ENCODE peak calls at places on chromosomes 16 and 17, in six cellular contexts. One of them, this sample, is unnamed.
A peak's percentile ranks its signal among the peaks of the same experiment; 100 is the strongest.

GRCh38 chr17:40318835-40319332 is 9.9 kb downstream of the RARA start:
- DNase-seq in astrocyte of the spinal cord: no peak
- DNase-seq in AG10803: peak; percentile 38
- DNase-seq in suprapubic skin: peak; percentile 76
- DNase-seq in thoracic aorta: no peak
- DNase-seq in endodermal cell: peak; percentile 59
- DNase-seq in this sample: no peak

GRCh38 chr17:3826191-3826590 is 19.9 kb downstream of the NCBP3 start:
- DNase-seq in astrocyte of the spinal cord: no peak
- DNase-seq in AG10803: no peak
- DNase-seq in suprapubic skin: no peak
- DNase-seq in thoracic aorta: no peak
- DNase-seq in endodermal cell: no peak
- DNase-seq in this sample: no peak

GRCh38 chr16:68416057-68417046 is 32.0 kb downstream of the SMPD3 start:
- DNase-seq in astrocyte of the spinal cord: no peak
- DNase-seq in AG10803: no peak
- DNase-seq in suprapubic skin: no peak
- DNase-seq in thoracic aorta: no peak
- DNase-seq in endodermal cell: no peak
- DNase-seq in this sample: no peak

GRCh38 chr16:58755989-58756649 is 22.0 kb upstream of the GOT2 start:
- DNase-seq in astrocyte of the spinal cord: peak; percentile 69
- DNase-seq in AG10803: peak; percentile 64
- DNase-seq in suprapubic skin: peak; percentile 85
- DNase-seq in thoracic aorta: peak; percentile 19
- DNase-seq in endodermal cell: peak; percentile 91
- DNase-seq in this sample: no peak

GRCh38 chr17:13182854-13183253 is 165.0 kb upstream of the ELAC2 start:
- DNase-seq in astrocyte of the spinal cord: no peak
- DNase-seq in AG10803: no peak
- DNase-seq in suprapubic skin: no peak
- DNase-seq in thoracic aorta: no peak
- DNase-seq in endodermal cell: peak; percentile 73
- DNase-seq in this sample: no peak

GRCh38 chr17:72413077-72414031 is 292.5 kb downstream of the SOX9 start:
- DNase-seq in astrocyte of the spinal cord: no peak
- DNase-seq in AG10803: no peak
- DNase-seq in suprapubic skin: no peak
- DNase-seq in thoracic aorta: no peak
- DNase-seq in endodermal cell: no peak
- DNase-seq in this sample: no peak

GRCh38 chr16:57504001-57504400 is 17.7 kb upstream of the DOK4 start:
- DNase-seq in astrocyte of the spinal cord: no peak
- DNase-seq in AG10803: no peak
- DNase-seq in suprapubic skin: no peak
- DNase-seq in thoracic aorta: no peak
- DNase-seq in endodermal cell: no peak
- DNase-seq in this sample: no peak

GRCh38 chr16:24701521-24701951 is 27.9 kb upstream of the TNRC6A start:
- DNase-seq in astrocyte of the spinal cord: peak; percentile 39
- DNase-seq in AG10803: peak; percentile 68
- DNase-seq in suprapubic skin: no peak
- DNase-seq in thoracic aorta: no peak
- DNase-seq in endodermal cell: no peak
- DNase-seq in this sample: no peak

GRCh38 chr17:57551321-57552079 is 193.6 kb downstream of the CCDC182 start:
- DNase-seq in astrocyte of the spinal cord: no peak
- DNase-seq in AG10803: no peak
- DNase-seq in suprapubic skin: no peak
- DNase-seq in thoracic aorta: no peak
- DNase-seq in endodermal cell: peak; percentile 66
- DNase-seq in this sample: no peak

GRCh38 chr16:88419790-88420189 is 33.3 kb upstream of the ZFPM1 start:
- DNase-seq in astrocyte of the spinal cord: no peak
- DNase-seq in AG10803: no peak
- DNase-seq in suprapubic skin: no peak
- DNase-seq in thoracic aorta: no peak
- DNase-seq in endodermal cell: no peak
- DNase-seq in this sample: no peak

GRCh38 chr16:85820604-85821372 is 21.3 kb downstream of the COX4I1 start:
- DNase-seq in astrocyte of the spinal cord: no peak
- DNase-seq in AG10803: no peak
- DNase-seq in suprapubic skin: no peak
- DNase-seq in thoracic aorta: no peak
- DNase-seq in endodermal cell: no peak
- DNase-seq in this sample: no peak

GRCh38 chr17:14351493-14351892 is 50.6 kb downstream of the HS3ST3B1 start:
- DNase-seq in astrocyte of the spinal cord: no peak
- DNase-seq in AG10803: no peak
- DNase-seq in suprapubic skin: no peak
- DNase-seq in thoracic aorta: no peak
- DNase-seq in endodermal cell: peak; percentile 33
- DNase-seq in this sample: no peak

GRCh38 chr17:77214743-77215142 is 74.0 kb downstream of the SEC14L1 start:
- DNase-seq in astrocyte of the spinal cord: peak; percentile 26
- DNase-seq in AG10803: peak; percentile 57
- DNase-seq in suprapubic skin: no peak
- DNase-seq in thoracic aorta: no peak
- DNase-seq in endodermal cell: peak; percentile 94
- DNase-seq in this sample: no peak

GRCh38 chr16:74738134-74738541 is 36.5 kb downstream of the FA2H start:
- DNase-seq in astrocyte of the spinal cord: no peak
- DNase-seq in AG10803: no peak
- DNase-seq in suprapubic skin: no peak
- DNase-seq in thoracic aorta: no peak
- DNase-seq in endodermal cell: peak; percentile 61
- DNase-seq in this sample: no peak

DNA sequence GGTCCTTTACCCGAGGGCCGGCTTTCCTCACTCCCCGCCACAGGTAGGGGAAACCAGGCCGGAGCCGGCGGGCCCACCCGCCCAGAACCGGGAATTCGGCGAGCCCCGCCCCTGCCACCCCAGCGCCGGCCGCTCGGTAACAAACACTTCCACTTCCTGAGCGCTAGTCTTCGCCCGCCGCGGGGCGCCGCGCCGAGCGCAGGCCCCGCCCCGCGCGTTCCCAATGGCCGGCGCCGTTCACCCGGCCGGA is 224 bp upstream of the NHERF1 start:
- DNase-seq in astrocyte of the spinal cord: no peak
- DNase-seq in AG10803: no peak
- DNase-seq in suprapubic skin: no peak
- DNase-seq in thoracic aorta: no peak
- DNase-seq in endodermal cell: no peak
- DNase-seq in this sample: no peak
- TF ChIP-seq CTCF in astrocyte of the spinal cord: no peak
- TF ChIP-seq CTCF in AG10803: no peak
- TF ChIP-seq CTCF in suprapubic skin: peak; percentile 12
- TF ChIP-seq CTCF in thoracic aorta: peak; percentile 29
- TF ChIP-seq CTCF in endodermal cell: no peak
- TF ChIP-seq CTCF in this sample: peak; percentile 22

DNA sequence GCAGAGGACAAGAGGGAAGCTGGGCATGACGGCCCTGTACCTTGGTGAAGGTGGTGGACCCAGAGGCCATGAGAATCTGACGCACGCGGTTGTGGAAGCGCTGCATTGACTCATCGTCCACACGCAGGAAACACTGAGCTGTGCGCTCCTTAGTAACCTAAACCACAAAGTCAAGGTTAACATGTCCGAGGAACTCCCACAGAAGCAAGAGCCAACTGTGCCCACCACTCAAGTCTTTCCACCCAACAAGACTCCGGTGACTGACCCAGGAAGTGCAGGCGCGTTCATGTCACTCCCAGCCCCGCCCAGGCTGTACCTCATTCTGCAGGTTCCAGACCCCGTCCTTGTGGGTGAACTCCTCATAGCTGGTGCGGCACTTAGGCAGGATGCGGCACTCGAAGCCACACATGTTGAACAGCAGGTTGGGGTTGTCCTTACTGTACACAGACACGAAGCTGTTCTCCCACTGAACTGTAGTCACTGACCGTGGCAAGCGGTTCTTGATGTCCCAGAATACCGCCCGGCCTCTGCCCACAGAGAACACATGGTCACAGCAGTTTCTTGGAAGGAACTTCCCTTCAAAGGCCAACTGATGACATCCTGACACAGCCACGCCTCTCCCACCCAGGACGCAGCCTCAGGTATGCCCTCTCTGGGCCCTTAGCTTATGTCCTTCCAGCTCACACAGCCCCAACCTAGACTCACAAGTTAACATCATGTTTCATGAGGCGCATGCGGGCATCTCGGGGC is 11.5 kb downstream of the PRPF8 start:
- DNase-seq in astrocyte of the spinal cord: no peak
- DNase-seq in AG10803: no peak
- DNase-seq in suprapubic skin: no peak
- DNase-seq in thoracic aorta: no peak
- DNase-seq in endodermal cell: no peak
- DNase-seq in this sample: no peak
- TF ChIP-seq CTCF in astrocyte of the spinal cord: no peak
- TF ChIP-seq CTCF in AG10803: no peak
- TF ChIP-seq CTCF in suprapubic skin: no peak
- TF ChIP-seq CTCF in thoracic aorta: no peak
- TF ChIP-seq CTCF in endodermal cell: no peak
- TF ChIP-seq CTCF in this sample: no peak

GRCh38 chr17:76124582-76125390 is 16.3 kb downstream of the FOXJ1 start:
- DNase-seq in astrocyte of the spinal cord: no peak
- DNase-seq in AG10803: no peak
- DNase-seq in suprapubic skin: no peak
- DNase-seq in thoracic aorta: no peak
- DNase-seq in endodermal cell: peak; percentile 91
- DNase-seq in this sample: no peak
- TF ChIP-seq CTCF in astrocyte of the spinal cord: peak; percentile 36
- TF ChIP-seq CTCF in AG10803: peak; percentile 33
- TF ChIP-seq CTCF in suprapubic skin: no peak
- TF ChIP-seq CTCF in thoracic aorta: no peak
- TF ChIP-seq CTCF in endodermal cell: peak; percentile 76
- TF ChIP-seq CTCF in this sample: peak; percentile 59

GRCh38 chr17:34638526-34639260 is 59.3 kb downstream of the TMEM132E start:
- DNase-seq in astrocyte of the spinal cord: no peak
- DNase-seq in AG10803: no peak
- DNase-seq in suprapubic skin: no peak
- DNase-seq in thoracic aorta: no peak
- DNase-seq in endodermal cell: no peak
- DNase-seq in this sample: no peak
- TF ChIP-seq CTCF in astrocyte of the spinal cord: no peak
- TF ChIP-seq CTCF in AG10803: no peak
- TF ChIP-seq CTCF in suprapubic skin: no peak
- TF ChIP-seq CTCF in thoracic aorta: peak; percentile 10
- TF ChIP-seq CTCF in endodermal cell: peak; percentile 1
- TF ChIP-seq CTCF in this sample: peak; percentile 53

GRCh38 chr16:26795184-26795583 is 271.5 kb upstream of the C16orf82 start:
- DNase-seq in astrocyte of the spinal cord: no peak
- DNase-seq in AG10803: no peak
- DNase-seq in suprapubic skin: no peak
- DNase-seq in thoracic aorta: no peak
- DNase-seq in endodermal cell: peak; percentile 69
- DNase-seq in this sample: no peak
- TF ChIP-seq CTCF in astrocyte of the spinal cord: no peak
- TF ChIP-seq CTCF in AG10803: no peak
- TF ChIP-seq CTCF in suprapubic skin: no peak
- TF ChIP-seq CTCF in thoracic aorta: no peak
- TF ChIP-seq CTCF in endodermal cell: peak; percentile 71
- TF ChIP-seq CTCF in this sample: peak; percentile 57

GRCh38 chr17:31488264-31488981 is 96.9 kb downstream of the RAB11FIP4 start:
- DNase-seq in astrocyte of the spinal cord: no peak
- DNase-seq in AG10803: no peak
- DNase-seq in suprapubic skin: no peak
- DNase-seq in thoracic aorta: no peak
- DNase-seq in endodermal cell: peak; percentile 87
- DNase-seq in this sample: no peak
- TF ChIP-seq CTCF in astrocyte of the spinal cord: no peak
- TF ChIP-seq CTCF in AG10803: no peak
- TF ChIP-seq CTCF in suprapubic skin: no peak
- TF ChIP-seq CTCF in thoracic aorta: no peak
- TF ChIP-seq CTCF in endodermal cell: no peak
- TF ChIP-seq CTCF in this sample: no peak

GRCh38 chr16:49405123-49405522 is 31.5 kb downstream of the C16orf78 start:
- DNase-seq in astrocyte of the spinal cord: no peak
- DNase-seq in AG10803: no peak
- DNase-seq in suprapubic skin: no peak
- DNase-seq in thoracic aorta: no peak
- DNase-seq in endodermal cell: no peak
- DNase-seq in this sample: no peak

GRCh38 chr16:49409121-49409520 is 35.5 kb downstream of the C16orf78 start:
- DNase-seq in astrocyte of the spinal cord: no peak
- DNase-seq in AG10803: no peak
- DNase-seq in suprapubic skin: peak; percentile 47
- DNase-seq in thoracic aorta: no peak
- DNase-seq in endodermal cell: peak; percentile 23
- DNase-seq in this sample: no peak

GRCh38 chr16:49410226-49410625 is 36.6 kb downstream of the C16orf78 start:
- DNase-seq in astrocyte of the spinal cord: no peak
- DNase-seq in AG10803: no peak
- DNase-seq in suprapubic skin: peak; percentile 53
- DNase-seq in thoracic aorta: no peak
- DNase-seq in endodermal cell: peak; percentile 25
- DNase-seq in this sample: no peak

GRCh38 chr16:49411121-49411970 is 37.7 kb downstream of the C16orf78 start:
- DNase-seq in astrocyte of the spinal cord: no peak
- DNase-seq in AG10803: no peak
- DNase-seq in suprapubic skin: peak; percentile 73
- DNase-seq in thoracic aorta: no peak
- DNase-seq in endodermal cell: peak; percentile 22
- DNase-seq in this sample: no peak

GRCh38 chr16:49407873-49408565 is 34.4 kb downstream of the C16orf78 start:
- DNase-seq in astrocyte of the spinal cord: peak; percentile 65
- DNase-seq in AG10803: peak; percentile 66
- DNase-seq in suprapubic skin: peak; percentile 90
- DNase-seq in thoracic aorta: peak; percentile 57
- DNase-seq in endodermal cell: peak; percentile 96
- DNase-seq in this sample: peak; percentile 89
- TF ChIP-seq CTCF in astrocyte of the spinal cord: peak; percentile 83
- TF ChIP-seq CTCF in AG10803: peak; percentile 83
- TF ChIP-seq CTCF in suprapubic skin: peak; percentile 77
- TF ChIP-seq CTCF in thoracic aorta: peak; percentile 88
- TF ChIP-seq CTCF in endodermal cell: peak; percentile 97
- TF ChIP-seq CTCF in this sample: peak; percentile 97